ENCODE peak calls at places on chromosomes 4 and X, in ten cellular contexts. X, H, G, O, Q, K, J, F, M and B are unnamed samples.
A peak's percentile ranks its signal among the peaks of the same experiment; 100 is the strongest.

GRCh38 chr4:8269535-8270417 is at the start of gene HTRA3:
- DNase-seq in X (no peak), H (peak; percentile 26), G (peak; percentile 74), O (peak; percentile 55), Q (no peak), K (no peak), J (no peak), F (no peak), M (no peak), B (no peak)

GRCh38 chr4:82125170-82125862 is 248.5 kb downstream of the HNRNPD start:
- DNase-seq in X (no peak), H (no peak), G (no peak), O (no peak), Q (no peak), K (no peak), J (no peak), F (no peak), M (no peak), B (no peak)

GRCh38 chrX:12804655-12805054 is 13.4 kb downstream of the PRPS2 start:
- DNase-seq in X (no peak), H (no peak), G (no peak), O (no peak), Q (no peak), K (no peak), J (no peak), F (no peak), M (no peak), B (no peak)

GRCh38 chrX:31423575-31424284 is 351.9 kb upstream of the FTHL17 start:
- DNase-seq in X (no peak), H (peak; percentile 2), G (peak; percentile 17), O (peak; percentile 42), Q (no peak), K (no peak), J (no peak), F (peak; percentile 66), M (no peak), B (peak; percentile 19)

GRCh38 chrX:117771384-117771783 is 345.2 kb downstream of the KLHL13 start:
- DNase-seq in X (no peak), H (no peak), G (no peak), O (no peak), Q (no peak), K (no peak), J (no peak), F (no peak), M (no peak), B (no peak)

GRCh38 chr4:55510685-55511084 is 36.0 kb downstream of the CLOCK start:
- DNase-seq in X (no peak), H (no peak), G (no peak), O (no peak), Q (no peak), K (no peak), J (no peak), F (no peak), M (no peak), B (no peak)

GRCh38 chr4:53281438-53281837 is 84.4 kb downstream of the SCFD2 start:
- DNase-seq in X (no peak), H (no peak), G (no peak), O (no peak), Q (no peak), K (no peak), J (no peak), F (no peak), M (no peak), B (no peak)

GRCh38 chr4:170248029-170248428 is 158.3 kb upstream of the AADAT start:
- DNase-seq in X (no peak), H (no peak), G (no peak), O (no peak), Q (no peak), K (no peak), J (no peak), F (no peak), M (no peak), B (no peak)

GRCh38 chr4:54961357-54961975 is 163.9 kb downstream of the KDR start:
- DNase-seq in X (peak; percentile 63), H (no peak), G (no peak), O (no peak), Q (no peak), K (no peak), J (no peak), F (no peak), M (no peak), B (peak; percentile 64)

GRCh38 chr4:76563804-76564468 is 128.9 kb downstream of the SHROOM3 start:
- DNase-seq in X (no peak), H (no peak), G (no peak), O (no peak), Q (no peak), K (no peak), J (no peak), F (no peak), M (no peak), B (no peak)

GRCh38 chr4:102760645-102761477 is at the start of gene MANBA:
- DNase-seq in X (peak; percentile 31), H (peak; percentile 1), G (peak; percentile 86), O (peak; percentile 74), Q (peak; percentile 95), K (peak; percentile 55), J (peak; percentile 88), F (peak; percentile 91), M (peak; percentile 79), B (peak; percentile 91)

GRCh38 chrX:20393944-20394343 is 127.2 kb upstream of the RPS6KA3 start:
- DNase-seq in X (no peak), H (no peak), G (no peak), O (no peak), Q (no peak), K (no peak), J (no peak), F (no peak), M (no peak), B (no peak)